ENCODE peak calls at places on chromosomes 6 and 20, in ten cellular contexts. F is HepG2, U is A549, I is HCT116, M is body of pancreas, X is uterus, Q is IMR-90, B is K562, Y is ovary, N is adrenal gland. R is an unnamed sample. For H3K4me1, the result is how much of the 10 kb centered on the place peaks cover.

GRCh38 chr6:38233161-38233791 is 406.5 kb downstream of the BTBD9 start:
- DNase-seq in F (no peak), U (no peak), I (no peak), M (no peak), X (no peak), Q (peak), B (no peak), Y (no peak), N (no peak), R (no peak)

GRCh38 chr6:140956567-140957306 is 1176.0 kb upstream of the GJE1 start:
- DNase-seq in F (no peak), U (no peak), I (no peak), M (no peak), X (no peak), Q (peak), B (no peak), Y (no peak), N (no peak), R (no peak)

GRCh38 chr6:17281497-17282481 is 628 bp downstream of the RBM24 start:
- DNase-seq in F (no peak), U (no peak), I (no peak), M (peak), X (peak), Q (peak), B (no peak), Y (peak), N (no peak), R (no peak)

GRCh38 chr6:132298344-132298949 is 102.8 kb downstream of the MOXD1 start:
- DNase-seq in F (peak), U (peak), I (peak), M (peak), X (no peak), Q (peak), B (peak), Y (no peak), N (peak), R (no peak)

GRCh38 chr6:39228992-39229767 is at the start of gene KCNK5:
- DNase-seq in F (peak), U (peak), I (peak), M (peak), X (peak), Q (peak), B (peak), Y (peak), N (peak), R (peak)

GRCh38 chr6:142761756-142762155 is 183.2 kb downstream of the HIVEP2 start:
- DNase-seq in F (no peak), U (no peak), I (no peak), M (no peak), X (no peak), Q (no peak), B (no peak), Y (no peak), N (no peak), R (no peak)

GRCh38 chr6:138297761-138298298 is 79.5 kb upstream of the PBOV1 start:
- DNase-seq in F (peak), U (no peak), I (no peak), M (no peak), X (no peak), Q (no peak), B (no peak), Y (no peak), N (no peak), R (no peak)

GRCh38 chr6:11050735-11051134 is 6.6 kb upstream of the ELOVL2 start:
- DNase-seq in F (no peak), U (peak), I (no peak), M (no peak), X (no peak), Q (peak), B (no peak), Y (no peak), N (no peak), R (no peak)

GRCh38 chr6:53718597-53719460 is 53.3 kb upstream of the KLHL31 start:
- DNase-seq in F (peak), U (peak), I (peak), M (peak), X (peak), Q (peak), B (peak), Y (peak), N (peak), R (peak)

GRCh38 chr6:33685411-33686224 is 25.9 kb downstream of the UQCC2 start:
- DNase-seq in F (no peak), U (no peak), I (no peak), M (no peak), X (no peak), Q (no peak), B (no peak), Y (no peak), N (no peak), R (no peak)

GRCh38 chr6:50818673-50819072 is at the start of gene TFAP2B:
- DNase-seq in F (no peak), U (no peak), I (no peak), M (no peak), X (no peak), Q (no peak), B (no peak), Y (no peak), N (no peak), R (no peak)
- H3K4me3 ChIP-seq in F (no peak), U (no peak), I (no peak), M (no peak), X (no peak), Q (no peak), B (no peak), Y (no peak), N (no peak), R (no peak)

DNA sequence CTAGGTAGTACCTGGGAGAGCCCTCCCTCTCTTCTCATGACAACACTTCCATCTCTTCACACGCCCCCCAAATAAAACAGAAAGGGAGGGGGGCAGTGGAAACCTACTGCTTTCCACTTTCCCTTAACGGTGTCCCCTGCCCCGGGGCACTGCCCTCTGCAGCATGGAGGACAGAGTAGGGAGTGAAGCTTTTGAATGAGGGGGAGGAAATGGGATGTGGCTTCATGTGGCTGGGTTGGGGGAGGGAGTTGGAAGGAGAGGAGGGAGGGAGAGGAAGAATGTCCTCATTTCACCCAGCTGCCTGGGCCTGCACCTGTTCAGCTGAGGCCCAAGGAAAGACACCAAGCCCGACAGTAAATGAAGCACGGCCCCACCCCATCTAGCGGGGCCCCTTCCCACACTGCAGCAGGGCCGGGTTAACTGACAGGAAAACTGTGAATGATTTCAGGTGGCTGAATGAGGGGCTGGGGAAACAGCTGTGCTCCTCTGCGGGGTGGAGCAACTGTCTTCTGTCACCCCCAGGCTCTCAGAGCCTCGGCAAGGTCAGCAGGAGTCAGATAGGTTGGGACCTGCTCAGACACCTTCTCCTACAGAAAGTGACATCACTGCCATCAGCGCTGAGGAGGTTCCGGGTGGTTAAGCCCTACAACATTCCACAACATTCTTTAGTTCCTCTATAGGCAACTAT is 40.0 kb upstream of the TAF8 start:
- DNase-seq in F (no peak), U (no peak), I (no peak), M (no peak), X (no peak), Q (no peak), B (peak), Y (no peak), N (peak), R (no peak)
- TF ChIP-seq POLR2A in F (no peak), U (no peak), I (no peak), M (no peak), X (no peak), Q (no peak), B (peak), Y (no peak), N (no peak), R (no peak)

DNA sequence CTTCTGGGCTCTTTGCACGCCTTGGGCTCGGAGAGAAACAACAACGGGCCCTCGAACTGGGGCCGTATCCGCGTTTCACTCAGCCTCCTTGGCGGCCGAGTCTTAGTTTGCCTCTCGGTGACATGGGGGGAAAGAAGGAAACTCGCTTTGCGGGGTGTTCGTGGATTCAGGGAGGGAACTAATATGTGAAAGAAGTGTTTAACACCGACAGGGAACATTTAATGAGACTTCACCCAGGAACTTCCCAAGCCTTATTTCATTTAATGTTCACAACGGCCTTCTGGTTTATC is 858 bp downstream of the RALY start:
- DNase-seq in F (no peak), U (no peak), I (no peak), M (no peak), X (no peak), Q (no peak), B (no peak), Y (no peak), N (no peak), R (no peak)
- H3K4me1 ChIP-seq in F (half or more), U (under half), I (under half), M (half or more), X (under half), Q (under half), B (under half), Y (under half), N (under half), R (under half)

DNA sequence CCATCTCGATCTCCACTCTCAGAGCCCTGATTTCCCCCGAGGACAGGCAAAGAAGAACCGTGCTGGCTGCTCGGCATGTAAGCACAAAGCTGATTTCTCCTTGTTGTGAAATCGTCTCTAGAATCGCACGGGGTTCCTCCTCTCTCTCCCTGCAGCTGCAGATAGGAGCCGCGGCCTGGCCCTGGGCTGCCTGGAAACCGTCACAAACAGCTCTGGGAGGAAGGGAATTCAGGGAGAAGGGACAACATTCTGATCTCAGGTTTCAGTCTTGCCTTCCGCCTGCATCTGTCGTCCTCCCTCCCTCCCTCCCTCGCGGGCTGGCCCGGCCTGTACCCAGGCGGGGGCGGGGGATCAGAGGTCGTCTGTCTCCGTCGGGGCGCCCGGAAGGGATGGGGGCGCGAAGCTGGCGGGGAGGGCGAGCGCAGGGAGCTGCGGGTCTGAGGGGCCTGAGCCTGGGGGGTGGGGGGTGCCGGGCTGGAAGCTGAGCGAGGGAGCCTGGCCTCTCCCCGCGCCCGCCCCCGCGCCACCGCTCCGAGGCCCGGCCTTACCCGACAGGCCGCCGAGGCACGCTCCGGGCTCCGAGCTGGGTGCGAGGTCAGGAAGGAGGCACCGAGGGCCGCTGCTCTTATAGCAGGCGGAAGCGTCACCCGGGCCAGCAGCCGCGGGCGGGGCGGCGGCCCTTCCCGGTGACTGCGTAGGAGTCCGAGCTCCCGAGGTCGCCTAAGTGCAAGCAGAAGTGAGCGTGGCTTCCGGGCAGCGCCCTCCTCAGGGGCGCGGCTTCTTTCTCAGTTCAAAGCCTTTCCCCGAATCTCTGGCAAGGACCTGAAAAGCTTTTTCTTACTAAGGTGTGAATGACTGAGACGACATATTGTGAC is at the start of gene SERPINB1:
- DNase-seq in F (peak), U (peak), I (peak), M (peak), X (peak), Q (peak), B (peak), Y (peak), N (peak), R (peak)
- H3K4me3 ChIP-seq in F (peak), U (peak), I (peak), M (peak), X (peak), Q (peak), B (peak), Y (peak), N (no peak), R (peak)

DNA sequence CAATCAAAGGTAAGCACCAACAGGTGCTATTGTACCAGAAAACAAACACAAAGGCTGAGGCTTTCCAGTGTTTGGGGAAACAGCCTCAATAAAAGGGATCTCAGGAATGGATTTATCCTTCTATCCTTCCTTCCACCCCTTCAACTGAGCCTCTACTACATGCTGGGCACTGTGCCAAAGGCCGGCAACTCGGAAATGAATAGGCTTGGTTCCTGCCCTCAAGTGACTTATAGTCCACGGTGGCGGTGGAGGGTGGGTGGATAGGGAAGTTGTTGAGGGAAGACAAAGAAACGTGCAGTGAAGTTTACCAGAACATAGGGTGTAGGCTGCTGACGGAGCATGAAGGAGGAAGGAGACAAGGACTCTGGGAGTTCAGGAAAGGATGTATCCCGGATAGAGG is 73.4 kb upstream of the TAB2 start:
- DNase-seq in F (no peak), U (no peak), I (no peak), M (no peak), X (no peak), Q (no peak), B (no peak), Y (no peak), N (no peak), R (no peak)
- TF ChIP-seq POLR2A in F (no peak), U (no peak), I (no peak), M (no peak), X (no peak), Q (no peak), B (no peak), Y (no peak), N (no peak), R (no peak)

GRCh38 chr6:30323806-30324205 is 2.9 kb upstream of the TRIM39 start:
- DNase-seq in F (no peak), U (no peak), I (no peak), M (no peak), X (no peak), Q (no peak), B (no peak), Y (no peak), N (no peak), R (no peak)

GRCh38 chr6:30321692-30322388 is 4.9 kb upstream of the TRIM39 start:
- DNase-seq in F (no peak), U (no peak), I (no peak), M (no peak), X (no peak), Q (peak), B (no peak), Y (no peak), N (no peak), R (no peak)

GRCh38 chr6:30325150-30325872 is 1.4 kb upstream of the TRIM39 start:
- DNase-seq in F (peak), U (peak), I (no peak), M (peak), X (no peak), Q (peak), B (no peak), Y (no peak), N (peak), R (no peak)

GRCh38 chr6:30325873-30326445 is 768 bp upstream of the TRIM39 start:
- DNase-seq in F (no peak), U (no peak), I (peak), M (no peak), X (no peak), Q (no peak), B (peak), Y (peak), N (no peak), R (peak)

DNA sequence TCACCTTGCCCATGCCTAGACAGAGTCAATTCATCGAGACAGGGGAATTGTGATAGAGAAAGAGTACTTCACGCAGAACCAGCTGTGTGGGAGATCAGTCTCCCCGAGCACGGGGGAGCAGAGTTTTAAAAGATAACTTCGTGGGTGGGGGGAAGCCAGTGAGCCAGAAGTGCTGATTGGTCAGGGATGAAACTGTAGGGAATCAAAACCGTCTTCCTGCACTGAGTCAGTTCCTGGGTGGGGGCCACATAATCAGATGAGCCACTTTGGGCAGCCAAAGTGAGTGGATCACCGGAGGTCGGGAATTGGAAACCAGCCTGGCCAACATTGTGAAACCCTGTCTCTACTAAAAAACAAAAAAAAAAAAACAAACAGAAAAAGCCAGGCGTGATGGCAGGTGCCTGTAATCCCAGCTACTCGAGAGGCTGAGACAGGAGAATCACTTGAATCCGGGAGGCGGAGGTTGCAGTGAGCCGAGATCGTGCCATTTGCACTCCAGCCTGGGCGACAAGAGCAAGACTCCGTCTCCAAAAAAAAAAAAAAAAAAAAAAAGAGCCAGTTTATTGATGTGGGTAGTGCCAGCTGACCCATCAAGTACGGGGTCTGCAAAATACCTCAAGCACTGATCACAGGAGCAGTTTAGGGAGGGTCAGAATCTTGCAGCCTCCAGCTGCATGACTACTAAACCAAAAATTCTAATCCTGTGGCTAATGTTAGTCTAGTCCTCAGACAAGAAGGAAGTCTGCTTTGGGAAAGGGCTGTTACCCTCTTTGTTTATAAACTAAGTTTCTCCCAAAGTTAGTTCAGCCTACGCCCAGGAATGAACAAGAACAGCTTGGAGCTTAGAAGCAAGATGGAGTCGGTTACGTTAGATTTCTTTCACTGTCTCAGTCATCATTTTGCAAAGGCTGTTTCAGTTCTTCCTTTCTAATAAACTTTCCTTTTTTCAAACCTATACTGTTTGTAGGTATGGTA is 3.9 kb upstream of the TRIM39 start:
- DNase-seq in F (no peak), U (no peak), I (no peak), M (no peak), X (no peak), Q (peak), B (peak), Y (no peak), N (no peak), R (no peak)
- H3K4me1 ChIP-seq in F (half or more), U (under half), I (under half), M (under half), X (under half), Q (under half), B (under half), Y (under half), N (under half), R (under half)

GRCh38 chr6:144582939-144583613 is 297.9 kb downstream of the UTRN start:
- DNase-seq in F (no peak), U (no peak), I (no peak), M (peak), X (peak), Q (peak), B (no peak), Y (no peak), N (peak), R (peak)
- H3K4me3 ChIP-seq in F (no peak), U (no peak), I (no peak), M (no peak), X (no peak), Q (peak), B (peak), Y (no peak), N (no peak), R (peak)

GRCh38 chr6:26550250-26550993 is 12.3 kb downstream of the HMGN4 start:
- DNase-seq in F (peak), U (peak), I (no peak), M (peak), X (peak), Q (peak), B (peak), Y (peak), N (no peak), R (peak)
- TF ChIP-seq POLR2A in F (peak), U (peak), I (no peak), M (no peak), X (no peak), Q (no peak), B (no peak), Y (no peak), N (no peak), R (no peak)

R was measured in Peyer's patch.